ENCODE peak calls at places on chromosomes 16 and 17, in five cellular contexts. C is WERI-Rb-1, X is mammary epithelial cell, A is fibroblast of lung, M is heart left ventricle. D is an unnamed sample.

GRCh38 chr16:69199382-69199781 is 12.4 kb downstream of the SNTB2 start:
- DNase-seq in X (peak; percentile 95), M (no peak), C (no peak), A (peak; percentile 82), D (no peak)

GRCh38 chr16:23710504-23710903 is 2.5 kb downstream of the ERN2 start:
- DNase-seq in X (no peak), A (no peak), C (no peak), M (no peak), D (no peak)

GRCh38 chr17:16282522-16282921 is 65.5 kb downstream of the PIGL start:
- DNase-seq in X (peak; percentile 80), C (no peak), M (no peak), A (peak; percentile 97), D (peak; percentile 66)

GRCh38 chr16:22192261-22193133 is 13.6 kb upstream of the EEF2K start:
- DNase-seq in M (peak; percentile 90), C (peak; percentile 25), A (peak; percentile 95), X (peak; percentile 87), D (peak; percentile 77)

GRCh38 chr17:7903154-7904103 is 12.7 kb downstream of the RNF227 start:
- DNase-seq in M (no peak), X (peak; percentile 71), C (no peak), A (no peak), D (no peak)

GRCh38 chr17:81309140-81309858 is 14.2 kb upstream of the SLC38A10 start:
- DNase-seq in M (peak; percentile 95), A (peak; percentile 54), C (peak; percentile 86), X (peak; percentile 12), D (no peak)

GRCh38 chr17:52170963-52171572 is 12.6 kb upstream of the CA10 start:
- DNase-seq in M (no peak), A (no peak), C (peak; percentile 73), X (peak; percentile 33), D (no peak)

GRCh38 chr17:59435238-59435637 is 103.8 kb downstream of the YPEL2 start:
- DNase-seq in C (no peak), M (no peak), X (peak; percentile 91), A (peak; percentile 81), D (no peak)

GRCh38 chr16:11045441-11045840 is 101.1 kb downstream of the CLEC16A start:
- DNase-seq in A (no peak), X (no peak), C (no peak), M (no peak), D (no peak)

GRCh38 chr16:16782153-16782552 is 403.2 kb downstream of the NPIPA7 start:
- DNase-seq in C (no peak), M (no peak), X (no peak), A (no peak), D (no peak)

GRCh38 chr17:81920612-81921530 is 2.9 kb upstream of the SIRT7 start:
- DNase-seq in X (no peak), C (no peak), A (no peak), M (no peak), D (no peak)

GRCh38 chr16:22782299-22782698 is 31.7 kb upstream of the HS3ST2 start:
- DNase-seq in A (no peak), M (no peak), C (no peak), X (no peak), D (no peak)

GRCh38 chr17:47872019-47872650 is 21.2 kb upstream of the SP6 start:
- DNase-seq in C (no peak), M (no peak), X (peak; percentile 42), A (peak; percentile 22), D (no peak)

GRCh38 chr16:66293207-66293735 is 73.2 kb upstream of the CDH5 start:
- DNase-seq in A (no peak), M (no peak), C (no peak), X (no peak), D (no peak)

GRCh38 chr17:44108440-44109311 is 14.8 kb downstream of the HDAC5 start:
- DNase-seq in C (peak; percentile 86), M (peak; percentile 92), A (peak; percentile 97), X (no peak), D (peak; percentile 91)

GRCh38 chr16:2720719-2721633 is 952 bp upstream of the PRSS27 start:
- DNase-seq in M (peak; percentile 86), C (peak; percentile 91), X (peak; percentile 72), A (peak; percentile 74), D (peak; percentile 42)

GRCh38 chr17:73228748-73229236 is 32.9 kb downstream of the CPSF4L start:
- DNase-seq in A (peak; percentile 89), X (peak; percentile 79), C (peak; percentile 31), M (peak; percentile 78), D (peak; percentile 69)

GRCh38 chr17:41844971-41845370 is 7.3 kb downstream of the KLHL10 start:
- DNase-seq in X (no peak), A (peak; percentile 76), M (no peak), C (no peak), D (no peak)

GRCh38 chr16:28218109-28218508 is 6.3 kb upstream of the XPO6 start:
- DNase-seq in M (no peak), X (peak; percentile 43), C (peak; percentile 61), A (peak; percentile 20), D (peak; percentile 18)

GRCh38 chr17:77328823-77329740 is 188.3 kb downstream of the SEC14L1 start:
- DNase-seq in A (no peak), M (no peak), C (peak; percentile 76), X (no peak), D (no peak)

GRCh38 chr17:8140058-8140412 is 12.2 kb downstream of the PER1 start:
- DNase-seq in C (no peak), X (no peak), M (no peak), A (no peak), D (no peak)

GRCh38 chr17:44379887-44380286 is 9.6 kb downstream of the ITGA2B start:
- DNase-seq in M (no peak), C (no peak), X (no peak), A (no peak), D (no peak)

GRCh38 chr16:668519-669171 is 713 bp downstream of the RHOT2 start:
- DNase-seq in A (no peak), X (no peak), C (peak; percentile 74), M (no peak), D (no peak)

GRCh38 chr17:2940352-2940751 is 123.1 kb downstream of the OR1D5 start:
- DNase-seq in C (no peak), M (peak; percentile 79), A (no peak), X (no peak), D (no peak)

GRCh38 chr17:40453881-40454630 is 10.8 kb downstream of the IGFBP4 start:
- DNase-seq in A (peak; percentile 66), X (no peak), C (no peak), M (peak; percentile 17), D (no peak)

GRCh38 chr17:40451420-40451819 is 8.2 kb downstream of the IGFBP4 start:
- DNase-seq in C (no peak), A (peak; percentile 88), X (no peak), M (peak; percentile 92), D (peak; percentile 84)

GRCh38 chr17:40452921-40453378 is 9.7 kb downstream of the IGFBP4 start:
- DNase-seq in X (peak; percentile 52), A (peak; percentile 64), M (peak; percentile 31), C (no peak), D (no peak)

GRCh38 chr17:40450175-40450574 is 6.9 kb downstream of the IGFBP4 start:
- DNase-seq in C (peak; percentile 76), A (no peak), M (no peak), X (peak; percentile 39), D (no peak)

DNA sequence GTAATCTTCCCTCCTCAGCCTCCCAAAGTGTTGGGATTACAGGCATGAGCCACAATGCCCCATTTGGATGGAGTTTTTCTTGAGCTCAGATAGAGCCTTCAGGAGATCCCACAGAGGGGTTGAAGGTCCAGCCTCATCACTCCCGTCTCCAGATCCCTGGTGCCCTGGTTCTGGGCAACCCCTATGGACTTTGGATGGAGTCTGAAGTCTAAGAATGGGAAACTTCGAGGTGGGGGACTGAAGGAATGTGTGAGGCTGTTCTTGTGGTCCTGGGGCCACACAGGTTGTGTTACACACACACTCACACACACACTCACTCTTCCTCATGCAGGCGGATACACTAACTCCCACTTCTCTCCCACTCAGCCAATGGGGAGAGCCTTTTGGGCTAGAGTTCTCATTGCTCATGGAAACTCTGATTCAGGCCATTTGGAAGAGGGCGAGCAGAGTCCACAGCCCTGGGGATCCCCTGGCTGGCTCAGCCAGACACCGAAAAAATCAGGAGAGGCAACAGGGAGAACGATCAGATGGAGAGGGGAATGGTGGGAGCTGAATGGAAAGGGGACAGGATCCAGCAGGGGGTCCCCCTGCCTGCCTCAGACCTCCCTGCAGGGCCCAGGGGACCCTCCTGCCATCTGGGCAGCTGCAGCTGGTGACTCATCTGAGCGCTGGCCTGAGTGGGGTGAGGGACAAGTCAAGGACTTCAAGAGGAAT is 9.0 kb downstream of the IGFBP4 start:
- DNase-seq in M (peak; percentile 57), X (no peak), C (no peak), A (peak; percentile 99), D (no peak)
- H3K27me3 ChIP-seq in M (no peaks in the 10 kb centered on the region), X (no peaks in the 10 kb centered on the region), C (no peaks in the 10 kb centered on the region), A (no peaks in the 10 kb centered on the region), D (no peaks in the 10 kb centered on the region)

GRCh38 chr17:42950044-42950783 is 14.0 kb downstream of the AARSD1 start:
- DNase-seq in A (peak; percentile 51), X (no peak), M (no peak), C (no peak), D (peak; percentile 58)

GRCh38 chr17:42944211-42944610 is 20.0 kb downstream of the AARSD1 start:
- DNase-seq in C (no peak), M (no peak), X (no peak), A (no peak), D (no peak)

DNA sequence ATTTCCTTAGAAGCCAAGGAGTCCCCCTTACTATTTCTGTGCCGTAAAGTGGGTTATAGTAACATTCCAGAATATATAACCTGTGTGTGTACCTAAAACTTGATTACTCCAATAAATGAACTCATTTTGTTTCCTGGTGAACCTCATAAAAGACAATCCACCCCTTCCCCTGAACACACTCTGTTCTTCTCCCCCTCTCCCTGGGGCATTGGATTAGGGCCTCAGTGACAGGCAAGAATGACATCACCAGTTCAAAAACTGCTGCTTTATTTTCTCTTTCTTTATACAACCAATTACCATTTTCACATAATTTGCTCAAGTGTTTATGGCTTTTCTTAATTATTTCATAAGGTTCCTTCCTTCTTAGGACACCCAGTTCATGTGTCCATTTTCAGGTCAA is 17.4 kb downstream of the AARSD1 start:
- DNase-seq in M (no peak), C (no peak), X (no peak), A (no peak), D (no peak)
- H3K4me3 ChIP-seq in M (no peak overlapping the region), C (no peak overlapping the region), X (no peak overlapping the region), A (no peak overlapping the region), D (no peak overlapping the region)

GRCh38 chr17:71213936-71214335 is 906.9 kb upstream of the SOX9 start:
- DNase-seq in M (no peak), A (no peak), C (no peak), X (no peak), D (no peak)
- H3K9me3 ChIP-seq in M (no peaks in the 10 kb centered on the region), A (no peaks in the 10 kb centered on the region), C (no peaks in the 10 kb centered on the region), X (peaks cover 2% of the 10 kb centered on the region), D (no peaks in the 10 kb centered on the region)

DNA sequence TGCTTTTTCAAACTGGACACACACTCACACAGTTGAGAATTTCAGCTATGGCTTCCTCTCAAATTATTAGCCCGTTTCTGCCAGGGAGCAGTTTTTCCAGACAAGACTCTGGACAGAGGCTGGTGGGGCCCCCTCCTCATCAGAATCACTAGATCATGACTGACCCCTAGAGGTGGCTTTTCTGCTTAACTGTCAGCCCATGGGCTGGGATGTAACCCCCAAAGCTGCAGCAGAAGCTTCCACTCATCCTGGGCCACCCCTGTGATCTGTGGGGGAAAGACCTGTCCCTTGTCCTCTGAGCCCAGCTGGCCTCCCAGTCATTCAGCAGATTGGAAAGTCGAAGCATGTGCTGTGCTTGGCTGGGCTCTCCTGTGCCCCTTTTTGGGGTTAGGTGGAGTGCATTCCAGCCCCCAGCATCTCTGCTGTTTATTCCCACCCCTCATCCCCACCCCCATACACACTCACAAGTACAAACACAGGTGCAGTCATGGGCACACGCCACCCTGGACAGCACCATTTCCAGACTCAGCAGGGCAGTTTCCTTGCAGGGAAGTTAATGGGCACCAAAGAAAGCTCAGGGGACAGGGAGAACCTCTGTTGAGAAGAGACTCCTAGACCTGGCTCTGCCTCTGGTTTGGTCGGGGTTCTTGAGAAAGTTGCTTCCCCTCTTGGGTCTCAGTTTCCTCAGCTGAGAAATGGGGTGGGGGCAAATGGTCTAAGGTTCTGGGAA is 77.6 kb upstream of the RBL2 start:
- DNase-seq in A (no peak), X (no peak), M (no peak), C (peak; percentile 28), D (no peak)
- H3K27me3 ChIP-seq in A (no peaks in the 10 kb centered on the region), X (no peaks in the 10 kb centered on the region), M (no peaks in the 10 kb centered on the region), C (no peaks in the 10 kb centered on the region), D (no peaks in the 10 kb centered on the region)